ENCODE peak calls at places on chromosomes 4 and X, in eight cellular contexts. One of them, this sample, is unnamed.

GRCh38 chrX:123739474-123739873 is 6.6 kb upstream of the THOC2 start:
- DNase-seq in astrocyte: no peak
- DNase-seq in AG20443: no peak
- DNase-seq in stimulated activated CD4-positive, alpha-beta T cell treated with anti-CD3 and anti-CD28 coated beads, Interleukin-4, amount 100 ng/mL, for 48 hours: no peak
- DNase-seq in EH: no peak
- DNase-seq in activated naive CD8-positive, alpha-beta T cell treated with anti-CD3 and anti-CD28 coated beads, Interleukin-2, amount 50 U/mL, for 16 hours: no peak
- DNase-seq in fibroblast of lung: no peak
- DNase-seq in stimulated activated naive CD4-positive, alpha-beta T cell: no peak
- DNase-seq in this sample: no peak

GRCh38 chrX:153333821-153334653 is at the start of gene ZNF275:
- DNase-seq in stimulated activated CD4-positive, alpha-beta T cell treated with anti-CD3 and anti-CD28 coated beads, Interleukin-4, amount 100 ng/mL, for 48 hours: peak; percentile 65
- DNase-seq in AG20443: peak; percentile 95
- DNase-seq in astrocyte: peak; percentile 38
- DNase-seq in fibroblast of lung: peak; percentile 68
- DNase-seq in activated naive CD8-positive, alpha-beta T cell treated with anti-CD3 and anti-CD28 coated beads, Interleukin-2, amount 50 U/mL, for 16 hours: peak; percentile 60
- DNase-seq in stimulated activated naive CD4-positive, alpha-beta T cell: peak; percentile 82
- DNase-seq in EH: peak; percentile 83
- DNase-seq in this sample: peak; percentile 81

GRCh38 chrX:107675823-107676555 is 47.7 kb downstream of the PRPS1 start:
- DNase-seq in stimulated activated CD4-positive, alpha-beta T cell treated with anti-CD3 and anti-CD28 coated beads, Interleukin-4, amount 100 ng/mL, for 48 hours: no peak
- DNase-seq in astrocyte: no peak
- DNase-seq in fibroblast of lung: peak; percentile 75
- DNase-seq in AG20443: no peak
- DNase-seq in activated naive CD8-positive, alpha-beta T cell treated with anti-CD3 and anti-CD28 coated beads, Interleukin-2, amount 50 U/mL, for 16 hours: no peak
- DNase-seq in EH: peak; percentile 39
- DNase-seq in stimulated activated naive CD4-positive, alpha-beta T cell: peak; percentile 50
- DNase-seq in this sample: no peak

GRCh38 chrX:100445593-100445992 is 35.5 kb upstream of the PCDH19 start:
- DNase-seq in astrocyte: no peak
- DNase-seq in EH: no peak
- DNase-seq in AG20443: no peak
- DNase-seq in stimulated activated CD4-positive, alpha-beta T cell treated with anti-CD3 and anti-CD28 coated beads, Interleukin-4, amount 100 ng/mL, for 48 hours: no peak
- DNase-seq in fibroblast of lung: no peak
- DNase-seq in activated naive CD8-positive, alpha-beta T cell treated with anti-CD3 and anti-CD28 coated beads, Interleukin-2, amount 50 U/mL, for 16 hours: no peak
- DNase-seq in stimulated activated naive CD4-positive, alpha-beta T cell: no peak
- DNase-seq in this sample: no peak

GRCh38 chr4:37197899-37198298 is 46.6 kb upstream of the NWD2 start:
- DNase-seq in stimulated activated naive CD4-positive, alpha-beta T cell: no peak
- DNase-seq in fibroblast of lung: no peak
- DNase-seq in stimulated activated CD4-positive, alpha-beta T cell treated with anti-CD3 and anti-CD28 coated beads, Interleukin-4, amount 100 ng/mL, for 48 hours: no peak
- DNase-seq in EH: no peak
- DNase-seq in activated naive CD8-positive, alpha-beta T cell treated with anti-CD3 and anti-CD28 coated beads, Interleukin-2, amount 50 U/mL, for 16 hours: no peak
- DNase-seq in astrocyte: no peak
- DNase-seq in AG20443: no peak
- DNase-seq in this sample: no peak

GRCh38 chr4:156252300-156253016 is 298.8 kb upstream of the CTSO start:
- DNase-seq in EH: peak; percentile 27
- DNase-seq in activated naive CD8-positive, alpha-beta T cell treated with anti-CD3 and anti-CD28 coated beads, Interleukin-2, amount 50 U/mL, for 16 hours: no peak
- DNase-seq in stimulated activated naive CD4-positive, alpha-beta T cell: no peak
- DNase-seq in AG20443: no peak
- DNase-seq in stimulated activated CD4-positive, alpha-beta T cell treated with anti-CD3 and anti-CD28 coated beads, Interleukin-4, amount 100 ng/mL, for 48 hours: no peak
- DNase-seq in fibroblast of lung: no peak
- DNase-seq in astrocyte: peak; percentile 51
- DNase-seq in this sample: no peak

GRCh38 chr4:80074059-80074458 is 1.0 kb upstream of the ANTXR2 start:
- DNase-seq in AG20443: no peak
- DNase-seq in EH: no peak
- DNase-seq in stimulated activated naive CD4-positive, alpha-beta T cell: no peak
- DNase-seq in astrocyte: no peak
- DNase-seq in fibroblast of lung: no peak
- DNase-seq in activated naive CD8-positive, alpha-beta T cell treated with anti-CD3 and anti-CD28 coated beads, Interleukin-2, amount 50 U/mL, for 16 hours: no peak
- DNase-seq in stimulated activated CD4-positive, alpha-beta T cell treated with anti-CD3 and anti-CD28 coated beads, Interleukin-4, amount 100 ng/mL, for 48 hours: no peak
- DNase-seq in this sample: no peak

GRCh38 chr4:93764647-93765246 is 63.8 kb upstream of the ATOH1 start:
- DNase-seq in stimulated activated CD4-positive, alpha-beta T cell treated with anti-CD3 and anti-CD28 coated beads, Interleukin-4, amount 100 ng/mL, for 48 hours: no peak
- DNase-seq in EH: peak; percentile 36
- DNase-seq in activated naive CD8-positive, alpha-beta T cell treated with anti-CD3 and anti-CD28 coated beads, Interleukin-2, amount 50 U/mL, for 16 hours: no peak
- DNase-seq in astrocyte: peak; percentile 2
- DNase-seq in AG20443: peak; percentile 55
- DNase-seq in stimulated activated naive CD4-positive, alpha-beta T cell: no peak
- DNase-seq in fibroblast of lung: peak; percentile 72
- DNase-seq in this sample: no peak

GRCh38 chrX:23235051-23235450 is 99.6 kb upstream of the PTCHD1 start:
- DNase-seq in stimulated activated naive CD4-positive, alpha-beta T cell: no peak
- DNase-seq in EH: no peak
- DNase-seq in fibroblast of lung: no peak
- DNase-seq in astrocyte: no peak
- DNase-seq in activated naive CD8-positive, alpha-beta T cell treated with anti-CD3 and anti-CD28 coated beads, Interleukin-2, amount 50 U/mL, for 16 hours: no peak
- DNase-seq in AG20443: no peak
- DNase-seq in stimulated activated CD4-positive, alpha-beta T cell treated with anti-CD3 and anti-CD28 coated beads, Interleukin-4, amount 100 ng/mL, for 48 hours: no peak
- DNase-seq in this sample: no peak

GRCh38 chrX:16113978-16114554 is 9.3 kb upstream of the GRPR start:
- DNase-seq in stimulated activated CD4-positive, alpha-beta T cell treated with anti-CD3 and anti-CD28 coated beads, Interleukin-4, amount 100 ng/mL, for 48 hours: no peak
- DNase-seq in astrocyte: no peak
- DNase-seq in fibroblast of lung: no peak
- DNase-seq in stimulated activated naive CD4-positive, alpha-beta T cell: no peak
- DNase-seq in EH: no peak
- DNase-seq in AG20443: no peak
- DNase-seq in activated naive CD8-positive, alpha-beta T cell treated with anti-CD3 and anti-CD28 coated beads, Interleukin-2, amount 50 U/mL, for 16 hours: no peak
- DNase-seq in this sample: no peak